ENCODE peak calls at places on chromosome 13, in eight cellular contexts. B is coronary artery; Y is T-helper 17 cell; A is small intestine; V is kidney tubule cell; I is stimulated activated CD4-positive, alpha-beta T cell treated with anti-CD3 and anti-CD28 coated beads, TNF-alpha, amount 100 ng/mL, for 1 hour; G is LNCaP clone FGC; F is DMS 273 treated with DMSO at 0.1 percent for 48 hours. W is an unnamed sample.

GRCh38 chr13:30757026-30757425 is 21.7 kb downstream of the ALOX5AP start:
- DNase-seq in B (peak), Y (no peak), A (no peak), V (no peak), I (no peak), G (no peak), F (no peak), W (no peak)

GRCh38 chr13:27194895-27195764 is 23.5 kb upstream of the USP12 start:
- DNase-seq in B (no peak), Y (no peak), A (peak), V (peak), I (no peak), G (no peak), F (no peak), W (no peak)

GRCh38 chr13:101307181-101307701 is 109.1 kb downstream of the NALCN start:
- DNase-seq in B (no peak), Y (no peak), A (no peak), V (peak), I (no peak), G (no peak), F (no peak), W (no peak)

GRCh38 chr13:111255228-111255790 is 65.1 kb upstream of the TEX29 start:
- DNase-seq in B (peak), Y (no peak), A (no peak), V (no peak), I (no peak), G (no peak), F (no peak), W (no peak)

GRCh38 chr13:111177803-111178389 is 62.8 kb downstream of the ARHGEF7 start:
- DNase-seq in B (no peak), Y (no peak), A (no peak), V (no peak), I (no peak), G (no peak), F (no peak), W (no peak)

GRCh38 chr13:35349673-35350278 is 126.7 kb downstream of the MAB21L1 start:
- DNase-seq in B (no peak), Y (no peak), A (peak), V (peak), I (no peak), G (no peak), F (no peak), W (no peak)

GRCh38 chr13:106534844-106535551 is 464 bp downstream of the EFNB2 start:
- DNase-seq in B (no peak), Y (peak), A (peak), V (peak), I (peak), G (no peak), F (no peak), W (no peak)

GRCh38 chr13:52879950-52880650 is 31.7 kb upstream of the PCDH8 start:
- DNase-seq in B (no peak), Y (no peak), A (no peak), V (no peak), I (no peak), G (no peak), F (no peak), W (no peak)

GRCh38 chr13:43261018-43261417 is 237.6 kb downstream of the DNAJC15 start:
- DNase-seq in B (no peak), Y (no peak), A (no peak), V (peak), I (no peak), G (no peak), F (no peak), W (no peak)

GRCh38 chr13:43684947-43685725 is 101.6 kb downstream of the ENOX1 start:
- DNase-seq in B (no peak), Y (no peak), A (no peak), V (peak), I (no peak), G (no peak), F (no peak), W (no peak)

W was measured in mesenteric fat pad.